ENCODE peak calls at places on chromosomes 3 and 15, in five cellular contexts. B, C, X, A and H are unnamed samples.

GRCh38 chr3:186965141-186965879 is 35.0 kb downstream of the ST6GAL1 start:
- DNase-seq in B (no peak), C (peak; percentile 62), X (no peak), A (no peak), H (no peak)

GRCh38 chr15:68581725-68582124 is 2.9 kb downstream of the CORO2B start:
- DNase-seq in B (no peak), C (no peak), X (no peak), A (no peak), H (no peak)

GRCh38 chr3:16028604-16029003 is 145.9 kb upstream of the GALNT15 start:
- DNase-seq in B (no peak), C (no peak), X (no peak), A (no peak), H (peak; percentile 33)

GRCh38 chr3:72559377-72559776 is 288.9 kb downstream of the SHQ1 start:
- DNase-seq in B (no peak), C (no peak), X (no peak), A (no peak), H (no peak)

GRCh38 chr15:80436511-80437307 is 32.5 kb downstream of the ARNT2 start:
- DNase-seq in B (peak; percentile 41), C (no peak), X (no peak), A (peak; percentile 77), H (no peak)

GRCh38 chr3:81684739-81685395 is 76.6 kb downstream of the GBE1 start:
- DNase-seq in B (no peak), C (no peak), X (no peak), A (peak; percentile 6), H (peak; percentile 2)

GRCh38 chr3:54967586-54968244 is 39.9 kb upstream of the LRTM1 start:
- DNase-seq in B (no peak), C (no peak), X (no peak), A (no peak), H (peak; percentile 36)

GRCh38 chr3:100605358-100605757 is 4.0 kb upstream of the ADGRG7 start:
- DNase-seq in B (no peak), C (peak; percentile 5), X (no peak), A (no peak), H (no peak)

GRCh38 chr3:24601500-24601899 is 106.8 kb upstream of the THRB start:
- DNase-seq in B (no peak), C (no peak), X (no peak), A (no peak), H (no peak)

GRCh38 chr3:184360834-184361531 is 422 bp downstream of the CLCN2 start:
- DNase-seq in B (no peak), C (peak; percentile 34), X (no peak), A (no peak), H (no peak)

GRCh38 chr3:56878046-56878445 is 76.3 kb upstream of the ARHGEF3 start:
- DNase-seq in B (no peak), C (no peak), X (no peak), A (no peak), H (no peak)

GRCh38 chr3:114350690-114351089 is 56.9 kb downstream of the TIGIT start:
- DNase-seq in B (no peak), C (no peak), X (no peak), A (no peak), H (no peak)

GRCh38 chr3:30538787-30539186 is 67.6 kb upstream of the TGFBR2 start:
- DNase-seq in B (peak; percentile 61), C (no peak), X (no peak), A (peak; percentile 40), H (peak; percentile 58)

GRCh38 chr3:39541917-39542329 is 74.4 kb downstream of the MOBP start:
- DNase-seq in B (peak; percentile 8), C (peak; percentile 8), X (no peak), A (peak; percentile 25), H (peak; percentile 1)

GRCh38 chr3:22373827-22374226 is 622.8 kb upstream of the ZNF385D start:
- DNase-seq in B (no peak), C (no peak), X (no peak), A (no peak), H (no peak)

GRCh38 chr15:48458876-48459275 is 127.6 kb downstream of the DUT start:
- DNase-seq in B (no peak), C (no peak), X (no peak), A (no peak), H (no peak)

GRCh38 chr3:188266581-188267274 is 112.8 kb downstream of the LPP start:
- DNase-seq in B (peak; percentile 54), C (no peak), X (peak; percentile 73), A (peak; percentile 39), H (no peak)

GRCh38 chr3:16300881-16301359 is 35.9 kb downstream of the OXNAD1 start:
- DNase-seq in B (no peak), C (no peak), X (no peak), A (no peak), H (no peak)